ENCODE peak calls at places on chromosome 20, in five cellular contexts. H is GM23248, R is fibroblast of pulmonary artery, N is ascending aorta, G is lower lobe of right lung. A is an unnamed sample.

GRCh38 chr20:47210470-47210869 is 146.0 kb downstream of the ZMYND8 start:
- DNase-seq in H (no peak), R (no peak), N (no peak), G (no peak), A (no peak)

GRCh38 chr20:21099653-21100589 is 6.2 kb downstream of the LINC00237 start:
- DNase-seq in H (no peak), R (peak), N (no peak), G (peak), A (no peak)

GRCh38 chr20:62065669-62066338 is at the start of gene TAF4:
- DNase-seq in H (peak), R (peak), N (peak), G (peak), A (peak)

GRCh38 chr20:53748176-53748575 is 154.5 kb upstream of the ZNF217 start:
- DNase-seq in H (no peak), R (no peak), N (no peak), G (no peak), A (no peak)

GRCh38 chr20:41273445-41273844 is 44.1 kb downstream of the ZHX3 start:
- DNase-seq in H (no peak), R (no peak), N (no peak), G (no peak), A (no peak)

GRCh38 chr20:16424780-16425179 is 148.5 kb downstream of the KIF16B start:
- DNase-seq in H (no peak), R (no peak), N (no peak), G (no peak), A (no peak)

GRCh38 chr20:37567671-37568588 is 40.3 kb upstream of the BLCAP start:
- DNase-seq in H (peak), R (peak), N (peak), G (no peak), A (no peak)

GRCh38 chr20:55488593-55488992 is 516.7 kb downstream of the CBLN4 start:
- DNase-seq in H (no peak), R (no peak), N (no peak), G (no peak), A (no peak)

GRCh38 chr20:33730946-33731692 is 677 bp upstream of the ZNF341 start:
- DNase-seq in H (no peak), R (no peak), N (no peak), G (no peak), A (no peak)

GRCh38 chr20:36969478-36970186 is 18.1 kb upstream of the SAMHD1 start:
- DNase-seq in H (no peak), R (no peak), N (no peak), G (no peak), A (no peak)

GRCh38 chr20:33914871-33915270 is 78.8 kb upstream of the RALY start:
- DNase-seq in H (peak), R (peak), N (no peak), G (no peak), A (peak)

GRCh38 chr20:44714102-44714700 is 968 bp upstream of the CCN5 start:
- DNase-seq in H (no peak), R (no peak), N (peak), G (no peak), A (no peak)

GRCh38 chr20:48735112-48735511 is 92.7 kb downstream of the PREX1 start:
- DNase-seq in H (no peak), R (no peak), N (no peak), G (no peak), A (no peak)

GRCh38 chr20:36571564-36572504 is 1.6 kb upstream of the TGIF2 start:
- DNase-seq in H (no peak), R (no peak), N (no peak), G (no peak), A (no peak)

GRCh38 chr20:50645253-50646068 is 45.9 kb downstream of the RIPOR3 start:
- DNase-seq in H (peak), R (peak), N (no peak), G (peak), A (peak)

GRCh38 chr20:56245761-56246160 is 2.8 kb upstream of the MC3R start:
- DNase-seq in H (peak), R (peak), N (no peak), G (no peak), A (no peak)

GRCh38 chr20:49052334-49052733 is 6.2 kb downstream of the CSE1L start:
- DNase-seq in H (peak), R (no peak), N (no peak), G (no peak), A (no peak)

GRCh38 chr20:2771631-2772080 is 28.8 kb downstream of the CPXM1 start:
- DNase-seq in H (no peak), R (peak), N (no peak), G (no peak), A (peak)

GRCh38 chr20:21520702-21521595 is 7.1 kb upstream of the NKX2-2 start:
- DNase-seq in H (peak), R (no peak), N (no peak), G (peak), A (no peak)

GRCh38 chr20:38091447-38092216 is 58.1 kb downstream of the RPRD1B start:
- DNase-seq in H (no peak), R (no peak), N (no peak), G (no peak), A (no peak)

GRCh38 chr20:53707341-53708102 is 113.9 kb upstream of the ZNF217 start:
- DNase-seq in H (peak), R (no peak), N (no peak), G (no peak), A (peak)

GRCh38 chr20:23293689-23294088 is 56.9 kb upstream of the NXT1 start:
- DNase-seq in H (no peak), R (no peak), N (no peak), G (no peak), A (no peak)

GRCh38 chr20:3406481-3407425 is 716 bp downstream of the DNAAF9 start:
- DNase-seq in H (peak), R (peak), N (peak), G (peak), A (no peak)

GRCh38 chr20:50745634-50746137 is 14.3 kb downstream of the PARD6B start:
- DNase-seq in H (no peak), R (no peak), N (no peak), G (no peak), A (no peak)

GRCh38 chr20:33112547-33113386 is 33.3 kb downstream of the BPIFB4 start:
- DNase-seq in H (no peak), R (no peak), N (no peak), G (no peak), A (no peak)

GRCh38 chr20:35768731-35769664 is 2.8 kb upstream of the PHF20 start:
- DNase-seq in H (peak), R (peak), N (peak), G (peak), A (peak)

GRCh38 chr20:39775110-39775509 is 813.0 kb downstream of the DHX35 start:
- DNase-seq in H (peak), R (peak), N (peak), G (peak), A (peak)

GRCh38 chr20:36158160-36158741 is 3.7 kb downstream of the EPB41L1 start:
- DNase-seq in H (no peak), R (no peak), N (no peak), G (no peak), A (no peak)

GRCh38 chr20:45911486-45912343 is at the start of gene PLTP:
- DNase-seq in H (peak), R (peak), N (peak), G (peak), A (peak)

GRCh38 chr20:49766979-49767419 is 45.6 kb upstream of the SLC9A8 start:
- DNase-seq in H (no peak), R (peak), N (no peak), G (no peak), A (no peak)

GRCh38 chr20:24651171-24651972 is 181.9 kb downstream of the SYNDIG1 start:
- DNase-seq in H (peak), R (peak), N (no peak), G (no peak), A (peak)

GRCh38 chr20:50895111-50895830 is 36.0 kb downstream of the ADNP start:
- DNase-seq in H (no peak), R (no peak), N (no peak), G (no peak), A (no peak)

GRCh38 chr20:45832619-45833018 is 980 bp upstream of the SNX21 start:
- DNase-seq in H (no peak), R (no peak), N (no peak), G (no peak), A (no peak)

GRCh38 chr20:13900506-13900905 is 89.9 kb downstream of the SEL1L2 start:
- DNase-seq in H (no peak), R (no peak), N (no peak), G (no peak), A (no peak)

GRCh38 chr20:16803965-16804792 is 56.0 kb downstream of the OTOR start:
- DNase-seq in H (peak), R (peak), N (peak), G (peak), A (peak)

GRCh38 chr20:57395111-57395959 is 4.1 kb downstream of the RBM38 start:
- DNase-seq in H (peak), R (peak), N (peak), G (peak), A (peak)

GRCh38 chr20:2156666-2157624 is 55.3 kb downstream of the STK35 start:
- DNase-seq in H (peak), R (no peak), N (no peak), G (no peak), A (peak)

DNA sequence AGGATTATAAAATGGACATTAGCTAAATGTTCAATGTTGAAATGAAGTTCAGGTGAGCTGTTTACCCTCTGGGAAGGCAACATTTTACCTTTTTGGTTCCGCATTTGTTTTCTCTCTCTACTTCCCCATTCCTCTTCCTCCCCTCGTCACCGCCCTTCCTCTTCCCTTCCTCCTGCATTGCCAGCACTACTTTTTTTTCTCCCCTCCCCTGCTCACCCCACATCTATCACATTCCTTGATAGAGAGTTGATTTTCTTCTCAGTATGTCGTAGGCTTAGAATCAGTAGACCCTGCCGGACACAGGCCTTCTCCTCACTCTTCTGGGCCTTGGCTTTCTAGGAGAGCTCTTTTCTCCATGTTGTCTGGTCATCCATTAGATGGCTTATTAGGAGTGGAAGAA is 90.7 kb downstream of the DTD1 start:
- DNase-seq in H (no peak), R (no peak), N (no peak), G (no peak), A (no peak)
- H3K4me3 ChIP-seq in H (no peak), R (no peak), N (no peak), G (no peak), A (no peak)

GRCh38 chr20:4973330-4974097 is 27.8 kb downstream of the SLC23A2 start:
- DNase-seq in H (peak), R (peak), N (peak), G (peak), A (peak)
- H3K4me3 ChIP-seq in H (peak), R (peak), N (peak), G (peak), A (peak)

GRCh38 chr20:63940071-63940471 is 16.1 kb downstream of the UCKL1 start:
- DNase-seq in H (no peak), R (no peak), N (no peak), G (no peak), A (no peak)
- H3K4me3 ChIP-seq in H (no peak), R (no peak), N (no peak), G (no peak), A (no peak)

DNA sequence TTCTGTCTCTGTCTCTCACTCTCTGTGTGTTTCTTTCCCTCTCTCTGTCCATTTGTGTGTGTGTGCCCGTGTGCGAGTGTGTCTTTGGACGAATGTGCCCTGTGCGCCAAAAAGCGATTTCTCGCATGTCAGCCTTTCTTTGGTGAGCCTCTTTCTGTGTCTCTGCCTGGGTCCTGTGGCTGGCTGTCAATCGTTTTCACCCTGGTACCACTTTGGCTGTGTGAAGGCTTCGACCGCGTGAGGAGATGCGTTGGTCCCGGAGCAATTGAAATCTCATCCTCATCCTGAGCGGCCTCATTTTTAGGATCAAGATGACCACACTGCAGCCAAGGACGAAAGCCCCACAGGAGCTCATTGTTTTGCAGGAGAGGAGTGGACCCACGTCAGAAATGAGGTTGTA is 288.9 kb upstream of the ZNF337 start:
- DNase-seq in H (no peak), R (no peak), N (no peak), G (no peak), A (no peak)
- H3K4me3 ChIP-seq in H (no peak), R (no peak), N (no peak), G (no peak), A (no peak)

DNA sequence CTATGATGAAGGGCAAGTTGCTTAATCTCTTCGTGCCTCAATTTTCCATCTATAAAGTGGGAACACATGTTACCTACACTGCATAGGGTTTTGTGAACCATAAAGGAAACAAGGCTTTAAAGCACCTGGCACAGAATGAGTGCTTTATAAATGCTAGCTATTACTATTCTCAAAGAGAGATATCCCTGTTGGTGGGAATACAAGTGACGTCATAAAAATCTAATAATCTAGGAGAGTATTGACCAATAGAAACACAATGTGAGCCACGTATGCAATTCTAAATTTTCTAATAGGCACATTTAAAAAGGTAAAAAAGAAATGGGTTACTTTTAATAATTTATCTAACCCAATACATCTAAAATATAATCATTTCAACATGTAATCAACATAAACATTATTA is 316.4 kb downstream of the PTPRT start:
- DNase-seq in H (no peak), R (no peak), N (no peak), G (no peak), A (no peak)
- H3K4me3 ChIP-seq in H (no peak), R (no peak), N (no peak), G (no peak), A (no peak)